ENCODE peak calls at places on chromosomes 12 and 14, in five cellular contexts. L, I, K, X and Z are unnamed samples.

GRCh38 chr12:6735448-6736191 is 11.8 kb downstream of the COPS7A start:
- DNase-seq in I (no peak), K (peak; percentile 69), X (no peak), L (peak; percentile 51), Z (no peak)

GRCh38 chr14:87332001-87332400 is 661.0 kb downstream of the GALC start:
- DNase-seq in K (peak; percentile 35), L (no peak), I (no peak), X (no peak), Z (no peak)

GRCh38 chr12:88172844-88173407 is 30.8 kb downstream of the TMTC3 start:
- DNase-seq in I (no peak), X (no peak), L (no peak), K (no peak), Z (no peak)

GRCh38 chr14:68782091-68782981 is 10.5 kb downstream of the ZFP36L1 start:
- DNase-seq in I (peak; percentile 64), L (no peak), X (no peak), K (no peak), Z (no peak)

GRCh38 chr12:6061661-6062060 is 62.8 kb downstream of the VWF start:
- DNase-seq in I (no peak), X (no peak), K (peak; percentile 67), L (no peak), Z (no peak)

GRCh38 chr12:39157696-39158342 is 252.4 kb upstream of the CPNE8 start:
- DNase-seq in X (no peak), L (no peak), I (no peak), K (peak; percentile 42), Z (no peak)

GRCh38 chr12:3178671-3179413 is 101.7 kb downstream of the TSPAN9 start:
- DNase-seq in X (no peak), L (no peak), I (no peak), K (no peak), Z (no peak)

GRCh38 chr12:132267873-132268272 is 61.5 kb downstream of the GALNT9 start:
- DNase-seq in I (no peak), X (no peak), L (no peak), K (no peak), Z (no peak)

GRCh38 chr12:108177131-108177530 is 48.0 kb downstream of the WSCD2 start:
- DNase-seq in K (no peak), I (no peak), L (no peak), X (no peak), Z (no peak)

GRCh38 chr14:65783101-65783500 is 370.6 kb downstream of the FUT8 start:
- DNase-seq in X (no peak), K (no peak), I (no peak), L (no peak), Z (no peak)

GRCh38 chr14:83765200-83765599 is 1764.7 kb upstream of the FLRT2 start:
- DNase-seq in K (no peak), I (no peak), L (no peak), X (no peak), Z (no peak)

GRCh38 chr14:65054471-65055085 is 47.7 kb downstream of the MAX start:
- DNase-seq in K (no peak), X (no peak), I (no peak), L (no peak), Z (no peak)

GRCh38 chr14:79395061-79395460 is 816.2 kb downstream of the DIO2 start:
- DNase-seq in L (no peak), I (no peak), X (no peak), K (peak; percentile 57), Z (no peak)

GRCh38 chr12:103657331-103657730 is 70.3 kb downstream of the STAB2 start:
- DNase-seq in K (peak; percentile 19), I (no peak), L (no peak), X (no peak), Z (no peak)

GRCh38 chr14:52338282-52338681 is 24.2 kb downstream of the PTGER2 start:
- DNase-seq in K (peak; percentile 74), X (no peak), I (no peak), L (no peak), Z (no peak)

GRCh38 chr12:12181516-12181915 is 85.3 kb downstream of the LRP6 start:
- DNase-seq in L (no peak), I (no peak), X (no peak), K (peak; percentile 44), Z (no peak)

GRCh38 chr12:22684124-22684523 is 59.2 kb downstream of the ETNK1 start:
- DNase-seq in I (no peak), K (no peak), L (no peak), X (no peak), Z (no peak)
- TF ChIP-seq CTCF in I (no peak), K (no peak), L (no peak), X (no peak), Z (no peak)

DNA sequence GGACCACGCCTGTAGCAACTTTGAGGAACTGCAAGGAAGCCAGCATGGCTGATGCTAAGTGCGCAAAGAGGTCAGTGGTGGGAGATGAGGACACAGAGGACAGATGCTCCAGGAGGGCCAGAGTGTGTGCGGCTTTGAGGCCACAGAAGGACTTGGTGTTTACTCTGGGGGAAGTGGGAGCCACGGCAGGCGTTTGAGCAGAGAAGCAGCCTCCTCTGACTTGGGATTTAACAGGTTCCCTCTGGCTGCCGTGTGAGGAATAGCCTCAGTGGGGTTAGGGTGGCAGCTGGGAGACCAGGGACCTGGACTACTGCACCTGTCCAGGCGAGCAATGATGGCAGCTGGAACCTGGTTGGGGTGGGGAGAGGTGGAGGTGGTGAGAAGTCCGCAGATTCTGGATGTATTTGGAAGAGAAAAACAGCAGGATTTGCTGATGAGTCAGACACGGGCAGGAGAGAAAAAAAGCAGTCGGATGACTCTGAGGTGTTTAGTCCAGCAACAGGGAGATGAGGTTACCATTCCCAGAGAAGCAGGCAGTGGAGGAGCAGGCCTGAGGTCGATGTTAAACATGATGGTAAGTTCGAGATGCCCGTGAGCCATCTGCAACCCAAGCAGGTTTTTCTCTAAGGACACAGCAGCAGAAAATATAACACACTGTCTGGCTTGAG is 143.5 kb downstream of the SCARB1 start:
- DNase-seq in X (no peak), I (no peak), K (peak; percentile 76), L (no peak), Z (no peak)
- TF ChIP-seq CTCF in X (no peak), I (peak; percentile 47), K (peak; percentile 45), L (no peak), Z (no peak)

GRCh38 chr14:94372021-94372605 is 16.3 kb downstream of the SERPINA1 start:
- DNase-seq in L (no peak), I (no peak), X (no peak), K (no peak), Z (no peak)
- TF ChIP-seq CTCF in L (peak; percentile 8), I (no peak), X (no peak), K (no peak), Z (no peak)

DNA sequence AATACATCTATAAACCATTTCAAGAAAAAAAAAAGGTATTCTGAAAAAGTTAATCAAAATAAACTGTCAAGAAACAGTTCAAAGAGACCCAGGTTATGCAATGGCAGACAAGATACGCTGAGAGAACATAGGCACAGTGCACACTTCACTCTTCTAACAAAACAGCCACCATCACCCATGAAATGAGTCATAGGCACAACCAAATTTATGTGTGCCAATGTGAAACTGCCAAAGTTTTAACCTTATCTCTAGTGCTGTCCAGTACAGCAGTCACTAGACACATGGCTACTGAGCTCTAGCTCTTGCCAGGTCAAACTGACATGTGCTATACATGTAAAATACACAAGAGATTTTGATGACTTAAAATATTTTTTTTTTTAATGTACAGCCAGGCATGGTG is 1.4 kb downstream of the CEP128 start:
- DNase-seq in L (no peak), I (no peak), X (no peak), K (no peak), Z (no peak)
- TF ChIP-seq CTCF in L (no peak), I (no peak), X (no peak), K (no peak), Z (no peak)

GRCh38 chr14:47332099-47332498 is 343.3 kb downstream of the MDGA2 start:
- DNase-seq in K (no peak), I (no peak), L (no peak), X (no peak), Z (no peak)

DNA sequence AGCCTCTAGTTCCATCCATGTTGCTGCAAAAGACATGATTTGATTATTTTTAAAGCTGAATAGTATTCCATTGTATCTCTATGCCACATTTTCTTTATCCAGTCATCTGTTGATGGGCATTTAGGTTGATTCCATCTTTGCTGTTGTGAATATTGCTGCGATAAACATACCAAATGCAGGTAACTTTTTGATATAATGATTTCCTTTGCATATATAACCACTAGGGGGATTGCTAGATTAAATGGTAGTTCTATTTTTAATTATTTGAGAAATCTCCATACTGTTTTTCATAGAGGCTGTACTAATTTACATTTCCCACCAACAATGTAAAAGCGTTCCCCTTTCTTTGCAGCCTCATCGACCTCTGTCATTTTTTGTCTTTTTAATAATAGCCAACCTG is 342.5 kb downstream of the MDGA2 start:
- DNase-seq in L (no peak), K (no peak), X (no peak), I (no peak), Z (no peak)
- TF ChIP-seq CTCF in L (peak; percentile 42), K (no peak), X (no peak), I (peak; percentile 68), Z (no peak)

DNA sequence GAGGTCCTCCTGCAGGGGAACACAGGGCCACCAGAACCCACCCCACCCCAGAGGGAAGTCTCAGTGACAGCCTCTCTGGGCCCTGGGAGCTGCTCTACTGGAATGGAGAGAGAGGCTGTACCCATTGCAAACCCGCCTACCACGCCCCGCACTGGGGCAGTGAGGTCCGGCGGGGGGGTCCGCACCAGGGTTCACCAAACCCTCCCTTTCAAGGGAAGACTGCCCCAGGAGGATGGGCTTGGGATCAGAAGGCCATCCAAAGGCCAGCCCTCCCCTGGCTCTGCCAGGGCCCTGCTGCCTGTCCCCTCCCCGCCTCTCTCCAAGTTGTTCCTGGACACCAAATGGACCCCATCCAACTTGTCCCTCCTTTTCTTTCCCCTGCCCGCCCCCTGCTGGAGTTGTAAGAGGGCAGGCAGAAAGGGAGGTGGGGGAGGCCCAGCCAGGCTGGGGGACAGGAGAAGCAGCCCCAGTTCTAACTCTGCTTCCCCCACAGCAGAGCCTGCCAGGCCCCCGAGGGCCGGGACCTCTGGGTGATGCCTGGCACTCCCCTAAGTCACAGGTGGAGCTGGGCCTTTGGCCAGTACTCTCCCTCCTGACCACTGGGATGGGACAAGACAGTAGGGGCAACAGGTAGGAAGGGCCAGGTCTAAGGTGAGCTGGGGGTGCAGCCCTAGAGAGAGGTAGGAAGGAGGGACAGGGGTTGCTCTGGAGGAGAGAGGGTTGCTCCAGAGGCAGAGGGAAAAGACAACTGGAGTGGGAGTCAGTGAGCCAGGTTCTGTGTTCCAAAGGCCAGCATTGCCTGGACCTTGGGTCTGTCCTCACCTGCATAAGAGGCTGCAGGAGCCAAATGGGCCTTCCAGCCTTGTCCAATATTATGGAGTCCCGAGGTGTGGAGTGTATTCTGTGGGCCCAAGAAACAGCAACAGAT is 3.2 kb upstream of the DIO3 start:
- DNase-seq in I (no peak), X (peak; percentile 39), L (no peak), K (no peak), Z (no peak)
- TF ChIP-seq CTCF in I (no peak), X (no peak), L (no peak), K (no peak), Z (no peak)

GRCh38 chr14:25484194-25484593 is 434.2 kb upstream of the STXBP6 start:
- DNase-seq in K (no peak), L (no peak), I (no peak), X (no peak), Z (no peak)
- TF ChIP-seq CTCF in K (no peak), L (no peak), I (peak; percentile 40), X (no peak), Z (no peak)

DNA sequence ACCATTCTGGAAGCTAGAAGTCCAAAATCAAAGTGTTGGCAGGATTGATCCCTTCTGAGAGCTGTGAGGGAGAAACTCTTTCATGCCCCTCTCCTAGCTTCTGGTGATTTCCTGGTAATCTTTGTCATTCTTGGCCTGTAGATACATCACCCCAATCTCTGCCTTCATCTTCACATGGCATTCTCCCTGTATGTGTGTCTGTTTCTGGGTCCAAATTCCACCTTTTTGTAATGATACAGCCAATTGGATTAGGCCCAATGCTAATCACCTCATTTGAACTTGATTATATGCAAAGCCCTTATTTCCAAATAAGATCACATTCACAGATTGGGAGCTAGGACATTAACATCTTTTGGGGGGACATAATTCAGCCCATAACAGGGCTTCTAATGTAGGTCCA is 76.9 kb upstream of the MBIP start:
- DNase-seq in X (no peak), I (no peak), L (no peak), K (no peak), Z (no peak)
- TF ChIP-seq CTCF in X (no peak), I (no peak), L (no peak), K (no peak), Z (no peak)